ENCODE peak calls at places on chromosomes 16 and 17, in five cellular contexts. One of them, this sample, is unnamed.

GRCh38 chr16:54006693-54007092 is 279.9 kb downstream of the IRX3 start:
- DNase-seq in progenitor cell of endocrine pancreas: no peak
- DNase-seq in midbrain: no peak
- DNase-seq in thoracic aorta: no peak
- DNase-seq in left kidney: peak
- DNase-seq in this sample: no peak

GRCh38 chr17:2029911-2030778 is at the start of gene DPH1:
- DNase-seq in midbrain: peak
- DNase-seq in thoracic aorta: no peak
- DNase-seq in progenitor cell of endocrine pancreas: peak
- DNase-seq in left kidney: peak
- DNase-seq in this sample: peak

GRCh38 chr17:47663997-47664941 is 14.6 kb downstream of the KPNB1 start:
- DNase-seq in midbrain: peak
- DNase-seq in left kidney: peak
- DNase-seq in progenitor cell of endocrine pancreas: peak
- DNase-seq in thoracic aorta: no peak
- DNase-seq in this sample: peak

GRCh38 chr16:81350306-81350615 is 35.5 kb downstream of the GAN start:
- DNase-seq in progenitor cell of endocrine pancreas: no peak
- DNase-seq in midbrain: no peak
- DNase-seq in left kidney: no peak
- DNase-seq in thoracic aorta: no peak
- DNase-seq in this sample: no peak

GRCh38 chr16:71937868-71938510 is 42.7 kb downstream of the IST1 start:
- DNase-seq in progenitor cell of endocrine pancreas: no peak
- DNase-seq in midbrain: no peak
- DNase-seq in thoracic aorta: no peak
- DNase-seq in left kidney: no peak
- DNase-seq in this sample: no peak

GRCh38 chr16:54193656-54194007 is 93.0 kb downstream of the IRX3 start:
- DNase-seq in progenitor cell of endocrine pancreas: peak
- DNase-seq in midbrain: peak
- DNase-seq in left kidney: peak
- DNase-seq in thoracic aorta: peak
- DNase-seq in this sample: peak

GRCh38 chr17:35541434-35541833 is 4.0 kb upstream of the SLFN12L start:
- DNase-seq in midbrain: no peak
- DNase-seq in progenitor cell of endocrine pancreas: no peak
- DNase-seq in left kidney: no peak
- DNase-seq in thoracic aorta: no peak
- DNase-seq in this sample: no peak

GRCh38 chr16:85329059-85329812 is 217.0 kb upstream of the CIBAR2 start:
- DNase-seq in left kidney: peak
- DNase-seq in thoracic aorta: no peak
- DNase-seq in progenitor cell of endocrine pancreas: no peak
- DNase-seq in midbrain: no peak
- DNase-seq in this sample: no peak

GRCh38 chr16:17389392-17389791 is 81.4 kb downstream of the XYLT1 start:
- DNase-seq in thoracic aorta: no peak
- DNase-seq in midbrain: no peak
- DNase-seq in progenitor cell of endocrine pancreas: no peak
- DNase-seq in left kidney: no peak
- DNase-seq in this sample: no peak

This sample was measured in Ammon's horn.